ENCODE peak calls at places on chromosomes 6 and 20, in eight cellular contexts. T is IMR-90, B is uterus, J is endothelial cell of umbilical vein, W is adrenal gland, E is right lobe of liver, R is stomach, Z is A549. A is an unnamed sample.

GRCh38 chr6:1463275-1463674 is 73.9 kb downstream of the FOXF2 start:
- DNase-seq in W (no peak), R (no peak), B (no peak), T (no peak), E (no peak), Z (no peak), J (no peak), A (no peak)

GRCh38 chr6:71446084-71446869 is 157.7 kb downstream of the OGFRL1 start:
- DNase-seq in T (no peak), Z (no peak), J (peak), R (no peak), W (no peak), B (no peak), E (no peak), A (no peak)

GRCh38 chr6:14713008-14713452 is 532.8 kb upstream of the JARID2 start:
- DNase-seq in Z (peak), W (peak), B (peak), T (peak), E (no peak), J (no peak), R (no peak), A (no peak)

GRCh38 chr6:40535105-40535783 is 51.9 kb downstream of the LRFN2 start:
- DNase-seq in J (no peak), W (no peak), Z (no peak), B (no peak), E (no peak), T (no peak), R (no peak), A (no peak)

GRCh38 chr6:54244430-54244829 is 63.8 kb upstream of the TINAG start:
- DNase-seq in R (no peak), B (no peak), T (peak), W (no peak), E (no peak), Z (peak), J (peak), A (no peak)

GRCh38 chr6:112929661-112930060 is 582.5 kb downstream of the RFPL4B start:
- DNase-seq in B (no peak), T (no peak), W (no peak), R (no peak), Z (no peak), E (no peak), J (no peak), A (no peak)

GRCh38 chr6:21905531-21905930 is 312.0 kb downstream of the SOX4 start:
- DNase-seq in E (no peak), Z (no peak), R (no peak), B (no peak), W (no peak), J (no peak), T (no peak), A (no peak)

GRCh38 chr6:118724211-118724610 is 72.8 kb upstream of the CEP85L start:
- DNase-seq in T (peak), W (no peak), B (no peak), E (no peak), J (no peak), R (no peak), Z (no peak), A (no peak)

GRCh38 chr20:36773548-36774242 is at the start of gene DSN1:
- DNase-seq in Z (peak), R (peak), W (peak), B (peak), E (peak), J (peak), T (peak), A (peak)

GRCh38 chr6:56314683-56315523 is 67.5 kb upstream of the COL21A1 start:
- DNase-seq in J (peak), W (peak), Z (peak), T (peak), E (no peak), B (peak), R (no peak), A (no peak)

GRCh38 chr6:15534970-15535369 is 127.9 kb downstream of the DTNBP1 start:
- DNase-seq in Z (no peak), B (no peak), T (no peak), E (no peak), R (no peak), J (no peak), W (no peak), A (no peak)

GRCh38 chr6:87718662-87719433 is 16.8 kb upstream of the AKIRIN2 start:
- DNase-seq in Z (no peak), E (no peak), J (no peak), B (no peak), R (no peak), T (peak), W (no peak), A (peak)

GRCh38 chr20:3354247-3354646 is 53.2 kb downstream of the DNAAF9 start:
- DNase-seq in Z (no peak), R (no peak), T (no peak), B (no peak), E (peak), J (no peak), W (no peak), A (no peak)

GRCh38 chr6:42140051-42140450 is 2.4 kb downstream of the C6orf132 start:
- DNase-seq in J (no peak), T (no peak), E (no peak), B (no peak), W (no peak), R (peak), Z (peak), A (peak)

GRCh38 chr20:33784225-33784624 is 26.9 kb upstream of the CHMP4B start:
- DNase-seq in B (no peak), T (no peak), W (no peak), E (no peak), R (no peak), J (no peak), Z (no peak), A (no peak)

GRCh38 chr6:169224185-169224695 is 29.4 kb downstream of the THBS2 start:
- DNase-seq in E (no peak), J (no peak), B (peak), W (peak), Z (no peak), T (peak), R (peak), A (no peak)

GRCh38 chr6:22251331-22251730 is 45.5 kb downstream of the PRL start:
- DNase-seq in W (no peak), E (no peak), J (peak), B (no peak), T (peak), Z (no peak), R (no peak), A (no peak)

GRCh38 chr6:34580707-34581560 is 24.8 kb upstream of the SPDEF start:
- DNase-seq in E (no peak), T (peak), R (no peak), Z (no peak), J (no peak), W (no peak), B (peak), A (no peak)

GRCh38 chr6:148550569-148550968 is 196.3 kb upstream of the UST start:
- DNase-seq in W (no peak), R (no peak), T (no peak), E (no peak), J (no peak), Z (no peak), B (no peak), A (no peak)

GRCh38 chr6:54013966-54014365 is 97.3 kb upstream of the MLIP start:
- DNase-seq in B (no peak), W (no peak), T (no peak), J (no peak), Z (no peak), E (no peak), R (no peak), A (no peak)

GRCh38 chr20:53631909-53632662 is 38.4 kb upstream of the ZNF217 start:
- DNase-seq in R (no peak), T (no peak), J (no peak), W (peak), E (no peak), B (peak), Z (no peak), A (no peak)

GRCh38 chr20:52572687-52573086 is 381.1 kb upstream of the ZFP64 start:
- DNase-seq in R (no peak), T (peak), W (no peak), E (no peak), J (no peak), Z (no peak), B (no peak), A (no peak)

GRCh38 chr20:11686900-11687543 is 230.7 kb upstream of the BTBD3 start:
- DNase-seq in E (peak), B (no peak), Z (no peak), T (peak), J (peak), R (peak), W (peak), A (peak)

GRCh38 chr20:3092611-3093379 is 8.3 kb upstream of the AVP start:
- DNase-seq in E (no peak), T (no peak), W (no peak), R (no peak), Z (no peak), B (no peak), J (peak), A (no peak)

GRCh38 chr6:119484598-119484997 is 135.0 kb upstream of the MAN1A1 start:
- DNase-seq in B (no peak), R (no peak), Z (no peak), W (peak), J (no peak), T (peak), E (no peak), A (no peak)

GRCh38 chr20:20603339-20603990 is 109.0 kb downstream of the RALGAPA2 start:
- DNase-seq in B (no peak), J (no peak), W (no peak), T (no peak), Z (no peak), E (no peak), R (no peak), A (no peak)

GRCh38 chr6:117910549-117910948 is 3.5 kb downstream of the SLC35F1 start:
- DNase-seq in T (no peak), W (no peak), E (no peak), Z (no peak), B (no peak), J (no peak), R (no peak), A (no peak)

GRCh38 chr20:63487781-63488241 is 11.1 kb downstream of the EEF1A2 start:
- DNase-seq in W (no peak), Z (no peak), T (no peak), B (no peak), J (no peak), E (no peak), R (no peak), A (no peak)

GRCh38 chr20:25571240-25571639 is 14.1 kb downstream of the NINL start:
- DNase-seq in W (no peak), J (peak), R (peak), T (no peak), E (no peak), Z (no peak), B (no peak), A (no peak)

GRCh38 chr6:125835221-125835744 is 44.5 kb downstream of the NCOA7 start:
- DNase-seq in T (peak), B (no peak), W (peak), R (no peak), Z (no peak), E (no peak), J (peak), A (no peak)

GRCh38 chr6:135213616-135214015 is 32.5 kb downstream of the MYB start:
- DNase-seq in J (no peak), R (no peak), Z (no peak), T (no peak), W (no peak), E (no peak), B (no peak), A (no peak)

GRCh38 chr6:3455121-3455489 is 1.7 kb downstream of the SLC22A23 start:
- DNase-seq in W (no peak), J (no peak), B (no peak), T (no peak), E (peak), R (peak), Z (no peak), A (peak)

GRCh38 chr6:78101387-78101786 is 448.5 kb downstream of the MEI4 start:
- DNase-seq in T (no peak), B (no peak), Z (no peak), R (no peak), J (no peak), E (no peak), W (no peak), A (no peak)

GRCh38 chr6:30600576-30600975 is 16.5 kb downstream of the PPP1R10 start:
- DNase-seq in B (peak), E (peak), Z (no peak), W (peak), J (no peak), R (peak), T (no peak), A (no peak)

GRCh38 chr6:54717849-54718455 is 128.6 kb upstream of the FAM83B start:
- DNase-seq in B (peak), R (peak), Z (peak), T (peak), J (peak), E (no peak), W (peak), A (peak)

GRCh38 chr6:36545767-36546663 is 1.3 kb downstream of the STK38 start:
- DNase-seq in E (no peak), T (peak), J (no peak), B (peak), W (no peak), R (no peak), Z (no peak), A (peak)

GRCh38 chr6:105135056-105135455 is 44.8 kb downstream of the POPDC3 start:
- DNase-seq in W (no peak), T (peak), R (no peak), J (peak), B (no peak), Z (peak), E (no peak), A (no peak)

GRCh38 chr20:63217706-63218105 is 1.8 kb upstream of the YTHDF1 start:
- DNase-seq in W (no peak), J (no peak), B (no peak), E (no peak), T (no peak), R (no peak), Z (no peak), A (no peak)

GRCh38 chr20:53842301-53843099 is 227.9 kb downstream of the BCAS1 start:
- DNase-seq in B (no peak), E (no peak), Z (no peak), T (no peak), W (no peak), R (no peak), J (no peak), A (no peak)

GRCh38 chr6:135853227-135853626 is 1.7 kb downstream of the PDE7B start:
- DNase-seq in T (peak), Z (no peak), W (no peak), R (no peak), E (no peak), J (peak), B (no peak), A (no peak)

GRCh38 chr6:98156580-98156979 is 677.8 kb upstream of the POU3F2 start:
- DNase-seq in R (no peak), T (no peak), W (no peak), J (no peak), E (no peak), B (no peak), Z (no peak), A (no peak)
- TF ChIP-seq POLR2A in R (no peak), T (no peak), W (no peak), J (no peak), E (no peak), B (no peak), Z (no peak), A (no peak)

GRCh38 chr6:95232477-95232876 is 344.9 kb upstream of the MANEA start:
- DNase-seq in J (no peak), B (no peak), W (no peak), R (no peak), Z (no peak), E (no peak), T (peak), A (no peak)
- H3K27ac ChIP-seq in J (no peak), B (no peak), W (no peak), R (no peak), Z (no peak), E (no peak), T (no peak), A (no peak)

GRCh38 chr6:33318426-33319073 is 1.0 kb upstream of the ZBTB22 start:
- DNase-seq in T (no peak), Z (no peak), J (no peak), E (no peak), R (no peak), B (no peak), W (no peak), A (no peak)

GRCh38 chr6:33315753-33316602 is 1.6 kb downstream of the ZBTB22 start:
- DNase-seq in Z (no peak), J (no peak), T (no peak), W (peak), E (no peak), R (no peak), B (no peak), A (no peak)

GRCh38 chr6:33317418-33317667 is 201 bp downstream of the ZBTB22 start:
- DNase-seq in E (no peak), J (peak), Z (no peak), B (no peak), T (no peak), W (peak), R (no peak), A (no peak)

GRCh38 chr6:33316603-33317417 is 734 bp downstream of the ZBTB22 start:
- DNase-seq in R (no peak), E (peak), Z (no peak), B (no peak), T (no peak), J (no peak), W (peak), A (no peak)

GRCh38 chr6:33317668-33318425 is at the start of gene ZBTB22:
- DNase-seq in R (peak), W (peak), J (peak), T (peak), E (peak), B (peak), Z (peak), A (peak)
- TF ChIP-seq POLR2A in R (no peak), W (peak), J (no peak), T (peak), E (no peak), B (peak), Z (no peak), A (peak)

GRCh38 chr6:17042422-17043147 is 59.3 kb upstream of the STMND1 start:
- DNase-seq in B (no peak), J (peak), Z (peak), R (no peak), T (peak), W (peak), E (peak), A (peak)
- H3K27ac ChIP-seq in B (no peak), J (no peak), Z (no peak), R (no peak), T (no peak), W (no peak), E (no peak), A (peak)

DNA sequence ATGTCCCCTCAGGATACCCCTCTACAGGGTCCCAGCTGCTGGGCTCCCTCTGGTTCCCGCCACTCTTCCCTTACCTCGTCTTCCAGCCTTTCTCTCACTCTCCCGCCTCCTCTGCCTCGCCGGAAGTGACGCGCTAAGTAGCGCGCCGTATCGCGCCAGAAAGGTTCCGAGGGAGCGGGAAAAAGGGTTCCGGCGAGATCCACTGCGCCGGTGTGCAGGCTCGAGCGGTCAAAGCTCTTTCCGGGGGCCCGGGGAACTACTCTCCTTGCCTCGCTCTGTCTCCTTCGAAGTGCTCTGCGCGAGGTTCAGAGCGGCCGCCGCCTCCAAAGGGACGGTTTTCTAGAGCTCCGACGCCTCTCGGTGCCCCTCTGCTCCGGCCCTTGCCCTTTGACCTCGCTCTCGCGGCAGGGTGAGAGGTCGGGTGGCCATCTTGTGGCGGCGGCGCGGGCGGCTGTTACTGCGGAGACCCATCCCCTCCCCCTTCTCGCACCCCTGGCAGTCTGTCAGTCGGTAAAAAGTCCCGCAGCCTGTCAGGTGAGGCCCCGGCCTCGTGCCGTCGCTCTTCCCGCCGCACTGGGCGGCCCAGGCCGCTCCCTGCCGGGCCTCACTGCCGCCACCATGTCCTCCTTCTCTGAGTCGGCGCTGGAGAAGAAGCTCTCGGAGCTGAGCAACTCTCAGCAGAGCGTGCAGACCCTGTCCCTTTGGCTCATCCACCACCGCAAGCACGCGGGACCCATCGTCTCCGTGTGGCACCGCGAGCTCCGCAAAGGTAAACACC is at the start of the genes RPRD1B and TTI1:
- DNase-seq in Z (peak), B (peak), J (peak), W (peak), T (peak), R (peak), E (peak), A (peak)
- TF ChIP-seq POLR2A in Z (peak), B (peak), J (peak), W (peak), T (peak), R (peak), E (peak), A (peak)

GRCh38 chr6:160431231-160431630 is 83.1 kb downstream of the SLC22A3 start:
- DNase-seq in R (peak), Z (no peak), E (no peak), B (peak), W (peak), J (no peak), T (peak), A (peak)
- H3K27ac ChIP-seq in R (peak), Z (no peak), E (no peak), B (peak), W (peak), J (no peak), T (no peak), A (peak)

DNA sequence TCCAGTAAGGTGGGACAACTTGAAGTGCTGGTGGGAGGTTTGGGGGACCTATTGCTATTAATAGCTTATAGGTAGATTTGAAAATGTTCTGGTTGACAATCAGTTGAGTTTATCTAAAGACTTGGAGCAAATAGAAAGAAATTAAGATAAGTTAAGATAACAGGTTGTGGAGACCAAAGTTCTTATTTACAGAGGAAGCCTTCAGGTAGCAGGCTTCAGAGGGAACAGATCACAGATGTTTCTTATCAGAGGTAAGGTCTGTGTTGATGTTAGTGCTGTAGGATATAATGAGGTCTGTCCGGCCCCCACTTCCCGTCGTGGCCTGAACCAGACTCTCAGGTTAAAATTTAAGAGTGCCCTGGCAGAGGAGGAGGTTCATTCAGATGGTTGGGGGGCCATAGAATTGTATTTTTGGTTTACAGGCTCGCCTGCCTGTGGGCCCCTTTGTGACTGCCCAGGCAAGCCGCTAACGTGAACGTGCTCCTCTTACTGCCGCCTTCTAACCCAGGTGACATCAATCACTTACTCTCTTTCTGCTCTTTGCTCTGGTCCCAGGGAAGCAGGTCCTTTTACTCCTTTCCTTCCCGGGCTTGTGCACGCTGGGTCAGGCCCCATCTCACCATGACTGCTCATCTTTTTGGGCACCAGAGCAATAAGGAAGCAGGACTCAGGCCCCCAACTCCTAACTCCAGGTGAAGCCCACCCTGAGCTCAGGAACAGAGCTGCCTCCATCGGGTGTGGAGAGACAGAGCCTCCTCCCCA is 18.3 kb upstream of the UNC93A start:
- DNase-seq in R (no peak), W (no peak), B (no peak), Z (no peak), E (no peak), J (no peak), T (no peak), A (no peak)
- TF ChIP-seq POLR2A in R (no peak), W (no peak), B (no peak), Z (no peak), E (no peak), J (no peak), T (no peak), A (no peak)

GRCh38 chr6:110356778-110357177 is 1.4 kb downstream of the METTL24 start:
- DNase-seq in B (peak), J (no peak), Z (no peak), E (no peak), R (no peak), W (no peak), T (no peak), A (peak)
- H3K27ac ChIP-seq in B (peak), J (no peak), Z (no peak), E (no peak), R (peak), W (no peak), T (no peak), A (peak)

A was measured in transverse colon.